ENCODE peak calls at places on chromosomes 4 and X, in eight cellular contexts. S, Q, K, A, D, V, I and P are unnamed samples.
A peak's percentile ranks its signal among the peaks of the same experiment; 100 is the strongest.

GRCh38 chr4:97656034-97656720 is 487.1 kb downstream of the STPG2 start:
- DNase-seq in S (peak; percentile 25), Q (peak; percentile 81), K (no peak), A (no peak), D (no peak), V (no peak), I (peak; percentile 84), P (peak; percentile 7)

GRCh38 chr4:25928320-25928955 is 14.4 kb downstream of the SMIM20 start:
- DNase-seq in S (no peak), Q (no peak), K (no peak), A (peak; percentile 79), D (no peak), V (no peak), I (no peak), P (no peak)

GRCh38 chrX:11430266-11430665 is 137.1 kb downstream of the AMELX start:
- DNase-seq in S (no peak), Q (peak; percentile 33), K (no peak), A (no peak), D (no peak), V (no peak), I (peak; percentile 54), P (no peak)

GRCh38 chr4:174318829-174319764 is 35.4 kb downstream of the CEP44 start:
- DNase-seq in S (no peak), Q (peak; percentile 73), K (no peak), A (peak; percentile 25), D (no peak), V (no peak), I (peak; percentile 66), P (no peak)

GRCh38 chr4:72326692-72327632 is 242.1 kb downstream of the ADAMTS3 start:
- DNase-seq in S (no peak), Q (peak; percentile 68), K (no peak), A (peak; percentile 24), D (no peak), V (no peak), I (peak; percentile 57), P (no peak)

GRCh38 chr4:105122334-105122733 is 24.3 kb upstream of the TET2 start:
- DNase-seq in S (no peak), Q (peak; percentile 31), K (no peak), A (no peak), D (no peak), V (no peak), I (no peak), P (peak; percentile 12)

GRCh38 chrX:133414399-133415275 is 652 bp downstream of the GPC4 start:
- DNase-seq in S (no peak), Q (no peak), K (peak; percentile 8), A (no peak), D (no peak), V (peak; percentile 21), I (peak; percentile 7), P (no peak)

GRCh38 chr4:57119054-57119651 is 9.0 kb upstream of the IGFBP7 start:
- DNase-seq in S (peak; percentile 69), Q (peak; percentile 96), K (no peak), A (no peak), D (peak; percentile 26), V (peak; percentile 68), I (peak; percentile 92), P (peak; percentile 76)

GRCh38 chrX:137052641-137053235 is 18.9 kb upstream of the GPR101 start:
- DNase-seq in S (no peak), Q (no peak), K (peak; percentile 52), A (peak; percentile 48), D (no peak), V (no peak), I (no peak), P (no peak)

GRCh38 chrX:39477438-39478120 is 620.2 kb downstream of the BCOR start:
- DNase-seq in S (no peak), Q (no peak), K (peak; percentile 24), A (no peak), D (no peak), V (peak; percentile 75), I (no peak), P (no peak)

GRCh38 chr4:138426751-138427150 is 184.6 kb upstream of the SLC7A11 start:
- DNase-seq in S (no peak), Q (no peak), K (no peak), A (no peak), D (no peak), V (no peak), I (no peak), P (no peak)

GRCh38 chr4:176150283-176150682 is 45.1 kb downstream of the SPATA4 start:
- DNase-seq in S (no peak), Q (peak; percentile 65), K (no peak), A (no peak), D (peak; percentile 2), V (no peak), I (peak; percentile 58), P (no peak)

GRCh38 chr4:113759696-113760093 is 1.8 kb downstream of the CAMK2D start:
- DNase-seq in S (no peak), Q (no peak), K (no peak), A (no peak), D (no peak), V (no peak), I (no peak), P (no peak)

GRCh38 chrX:46268429-46268828 is 276.8 kb downstream of the ZNF674 start:
- DNase-seq in S (no peak), Q (peak; percentile 42), K (peak; percentile 14), A (no peak), D (no peak), V (no peak), I (peak; percentile 56), P (peak; percentile 23)

GRCh38 chr4:41670530-41670929 is 78.0 kb downstream of the PHOX2B start:
- DNase-seq in S (no peak), Q (no peak), K (no peak), A (peak; percentile 66), D (no peak), V (no peak), I (no peak), P (no peak)

GRCh38 chr4:1288786-1289185 is 905 bp upstream of the MAEA start:
- DNase-seq in S (no peak), Q (no peak), K (no peak), A (no peak), D (no peak), V (no peak), I (no peak), P (no peak)

GRCh38 chr4:186699298-186699697 is 24.4 kb downstream of the FAT1 start:
- DNase-seq in S (no peak), Q (no peak), K (no peak), A (peak; percentile 87), D (no peak), V (no peak), I (no peak), P (no peak)

GRCh38 chrX:2608638-2609430 is 82.3 kb upstream of the CD99 start:
- DNase-seq in S (peak; percentile 81), Q (peak; percentile 77), K (peak; percentile 92), A (no peak), D (peak; percentile 75), V (peak; percentile 87), I (peak; percentile 68), P (no peak)

GRCh38 chrX:154775611-154776349 is 13.1 kb downstream of the DKC1 start:
- DNase-seq in S (no peak), Q (no peak), K (peak; percentile 51), A (no peak), D (no peak), V (no peak), I (peak; percentile 42), P (no peak)

GRCh38 chr4:24887881-24888430 is 24.9 kb downstream of the CCDC149 start:
- DNase-seq in S (no peak), Q (no peak), K (no peak), A (no peak), D (no peak), V (no peak), I (no peak), P (no peak)

GRCh38 chrX:148049441-148049840 is 68.3 kb downstream of the FMR1NB start:
- DNase-seq in S (no peak), Q (peak; percentile 47), K (no peak), A (peak; percentile 80), D (peak; percentile 12), V (no peak), I (peak; percentile 45), P (no peak)